ENCODE peak calls at places on chromosomes 5 and 9, in five cellular contexts. G is ascending aorta; Q is CD4-positive, alpha-beta T cell; X is heart left ventricle; A is SK-N-SH. Z is an unnamed sample.

GRCh38 chr5:113022661-113023060 is 46.1 kb downstream of the DCP2 start:
- DNase-seq in A (no peak), G (no peak), Q (no peak), X (no peak), Z (no peak)

GRCh38 chr5:102961671-102962070 is 158.3 kb downstream of the GIN1 start:
- DNase-seq in G (no peak), A (no peak), Q (no peak), X (no peak), Z (no peak)

GRCh38 chr5:99331061-99331460 is 402.3 kb upstream of the CHD1 start:
- DNase-seq in Q (no peak), A (no peak), G (no peak), X (no peak), Z (no peak)

GRCh38 chr5:154949758-154950157 is 8.9 kb downstream of the MRPL22 start:
- DNase-seq in A (no peak), G (no peak), Q (no peak), X (no peak), Z (no peak)

GRCh38 chr5:149605998-149606721 is 24.9 kb downstream of the ARHGEF37 start:
- DNase-seq in Q (no peak), G (no peak), A (no peak), X (peak; percentile 43), Z (no peak)

GRCh38 chr5:58322453-58322852 is 137.4 kb downstream of the PLK2 start:
- DNase-seq in G (no peak), X (no peak), Q (no peak), A (no peak), Z (no peak)

GRCh38 chr5:125209650-125210049 is 463.2 kb upstream of the ZNF608 start:
- DNase-seq in X (no peak), A (no peak), G (no peak), Q (no peak), Z (no peak)

GRCh38 chr9:18385676-18386075 is 88.3 kb upstream of the ADAMTSL1 start:
- DNase-seq in G (no peak), A (no peak), Q (no peak), X (no peak), Z (no peak)

GRCh38 chr5:66939094-66939493 is 257.5 kb downstream of the CD180 start:
- DNase-seq in X (no peak), Q (no peak), A (no peak), G (no peak), Z (no peak)

GRCh38 chr5:171766875-171767274 is 18.7 kb upstream of the SMIM23 start:
- DNase-seq in Q (no peak), A (no peak), X (no peak), G (no peak), Z (no peak)

GRCh38 chr5:85500869-85501268 is 1116.2 kb upstream of the EDIL3 start:
- DNase-seq in G (no peak), X (no peak), Q (no peak), A (no peak), Z (no peak)

GRCh38 chr5:170120576-170120975 is 14.9 kb downstream of the FOXI1 start:
- DNase-seq in X (no peak), G (no peak), Q (no peak), A (no peak), Z (no peak)

GRCh38 chr9:101536351-101536750 is 2.7 kb downstream of the RNF20 start:
- DNase-seq in G (no peak), A (no peak), Q (no peak), X (no peak), Z (no peak)

GRCh38 chr9:78919701-78920100 is 622.8 kb downstream of the PSAT1 start:
- DNase-seq in A (no peak), X (no peak), Q (no peak), G (no peak), Z (no peak)

GRCh38 chr9:112179816-112180215 is 4.7 kb upstream of the SUSD1 start:
- DNase-seq in G (no peak), Q (no peak), A (no peak), X (no peak), Z (no peak)

GRCh38 chr5:11903614-11904269 is 504 bp downstream of the CTNND2 start:
- DNase-seq in A (peak; percentile 68), G (no peak), X (peak; percentile 52), Q (no peak), Z (no peak)

GRCh38 chr9:32899181-32899580 is 102.2 kb downstream of the APTX start:
- DNase-seq in Q (no peak), A (no peak), G (no peak), X (no peak), Z (no peak)

GRCh38 chr5:88758584-88758983 is 124.4 kb downstream of the MEF2C start:
- DNase-seq in Q (no peak), X (no peak), G (no peak), A (no peak), Z (no peak)

GRCh38 chr5:153979015-153979414 is 59.7 kb downstream of the FAM114A2 start:
- DNase-seq in X (no peak), Q (no peak), G (no peak), A (no peak), Z (no peak)

GRCh38 chr5:41978686-41979085 is 53.6 kb downstream of the FBXO4 start:
- DNase-seq in G (no peak), A (no peak), X (no peak), Q (no peak), Z (no peak)

GRCh38 chr5:133285583-133286021 is 233.8 kb downstream of the HSPA4 start:
- DNase-seq in A (no peak), X (peak; percentile 81), Q (no peak), G (no peak), Z (no peak)

GRCh38 chr5:132859889-132860437 is 6.3 kb downstream of the GDF9 start:
- DNase-seq in A (no peak), X (no peak), G (no peak), Q (no peak), Z (no peak)

GRCh38 chr9:125747765-125748510 is 765 bp downstream of the PBX3 start:
- DNase-seq in Q (peak; percentile 20), G (peak; percentile 72), A (peak; percentile 61), X (peak; percentile 60), Z (peak; percentile 23)

GRCh38 chr9:93003552-93004407 is 54.7 kb upstream of the SUSD3 start:
- DNase-seq in Q (peak; percentile 62), A (peak; percentile 73), G (peak; percentile 69), X (peak; percentile 57), Z (peak; percentile 51)

DNA sequence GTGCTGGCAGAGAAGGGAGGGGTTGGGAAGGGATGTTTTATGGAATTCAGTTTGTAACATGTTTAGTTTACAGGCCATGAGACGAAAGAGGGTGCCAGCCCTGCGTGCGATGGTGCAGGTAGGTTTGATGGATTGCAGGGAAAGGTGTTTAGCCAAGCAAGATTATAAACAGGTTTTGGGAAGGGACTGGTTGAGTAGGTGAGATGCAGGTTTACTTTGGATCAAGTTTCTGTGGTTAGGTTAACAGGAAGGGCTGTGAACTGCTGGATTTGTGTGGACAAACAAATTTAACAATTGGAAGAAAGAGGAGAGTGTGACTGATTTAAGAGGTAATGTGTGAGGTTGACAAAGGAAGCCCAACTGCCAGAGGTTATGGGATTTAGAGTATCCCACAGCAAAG is 32.6 kb upstream of the GPX3 start:
- DNase-seq in G (no peak), X (no peak), A (no peak), Q (no peak), Z (no peak)
- H3K9me3 ChIP-seq in G (peaks cover 7% of the 10 kb centered on the region), X (no peaks in the 10 kb centered on the region), A (no peaks in the 10 kb centered on the region), Q (peaks cover 2% of the 10 kb centered on the region), Z (no peaks in the 10 kb centered on the region)

DNA sequence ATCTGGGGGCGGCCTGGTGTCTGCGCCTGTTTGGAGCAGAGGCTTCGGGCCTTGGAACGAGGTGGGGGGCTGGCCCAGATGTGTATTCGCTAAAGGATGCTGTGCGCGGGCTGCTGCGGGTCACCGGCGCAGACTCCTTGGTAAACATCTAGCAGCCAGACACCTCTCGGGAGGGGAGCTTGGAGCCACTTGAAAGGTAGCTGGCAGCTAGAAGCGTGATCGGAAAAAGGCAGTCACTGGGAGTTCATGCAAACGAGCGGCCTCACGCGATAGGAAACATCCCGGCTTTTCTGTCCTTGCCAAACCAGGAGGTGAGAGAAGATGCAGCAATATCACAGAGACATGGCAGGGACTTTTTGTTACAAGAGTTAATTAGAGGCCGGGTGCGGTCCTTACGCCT is 8.1 kb downstream of the LAMC3 start:
- DNase-seq in A (no peak), Q (no peak), G (no peak), X (peak; percentile 18), Z (no peak)
- H3K9me3 ChIP-seq in A (no peaks in the 10 kb centered on the region), Q (no peaks in the 10 kb centered on the region), G (no peaks in the 10 kb centered on the region), X (no peaks in the 10 kb centered on the region), Z (no peaks in the 10 kb centered on the region)

GRCh38 chr5:63573402-63573801 is 388.8 kb downstream of the HTR1A start:
- DNase-seq in X (no peak), G (no peak), A (no peak), Q (no peak), Z (no peak)
- H3K9me3 ChIP-seq in X (no peaks in the 10 kb centered on the region), G (no peaks in the 10 kb centered on the region), A (no peaks in the 10 kb centered on the region), Q (no peaks in the 10 kb centered on the region), Z (no peaks in the 10 kb centered on the region)

DNA sequence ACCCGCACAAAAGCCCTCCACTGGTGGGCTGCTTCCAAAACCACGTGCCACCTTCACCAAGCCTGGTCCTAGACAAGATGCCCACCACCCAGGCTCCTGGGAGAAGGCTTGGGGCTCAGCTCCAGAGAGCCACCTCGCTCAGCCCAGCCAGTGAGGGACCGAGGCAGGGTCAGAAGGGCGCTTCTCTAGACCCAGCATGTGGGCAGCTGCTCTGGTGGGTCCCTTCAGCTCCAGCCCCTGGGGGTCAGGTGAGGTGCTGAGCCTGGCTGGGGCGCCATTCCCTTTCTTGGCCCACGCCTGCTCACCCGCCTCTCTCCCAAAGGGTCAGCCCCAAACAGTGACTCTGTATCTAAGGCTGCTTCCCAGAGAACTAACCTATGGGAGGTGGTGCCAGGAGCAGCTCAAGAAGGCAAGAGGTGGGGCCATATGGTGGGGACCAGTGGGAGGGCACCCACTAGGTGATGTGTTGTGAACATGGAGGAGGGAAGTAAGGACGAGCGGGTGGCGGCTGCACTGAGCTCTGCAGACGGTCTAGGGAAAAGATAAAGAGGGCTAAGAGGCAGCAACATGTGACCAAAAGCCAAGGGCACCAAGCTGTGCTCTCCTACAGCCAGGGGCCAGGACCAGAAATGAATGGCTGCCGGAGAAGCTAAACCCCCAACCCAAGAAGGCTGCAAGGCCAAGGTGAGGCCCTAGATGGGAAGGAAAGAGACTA is 79.3 kb downstream of the CAMSAP1 start:
- DNase-seq in A (no peak), Q (no peak), X (no peak), G (peak; percentile 38), Z (no peak)
- H3K9me3 ChIP-seq in A (no peaks in the 10 kb centered on the region), Q (peaks cover 11% of the 10 kb centered on the region), X (peaks cover 6% of the 10 kb centered on the region), G (no peaks in the 10 kb centered on the region), Z (no peaks in the 10 kb centered on the region)

GRCh38 chr5:9009931-9010652 is 535.8 kb downstream of the SEMA5A start:
- DNase-seq in Q (no peak), G (no peak), X (no peak), A (no peak), Z (no peak)
- H3K9me3 ChIP-seq in Q (no peaks in the 10 kb centered on the region), G (no peaks in the 10 kb centered on the region), X (no peaks in the 10 kb centered on the region), A (no peaks in the 10 kb centered on the region), Z (no peaks in the 10 kb centered on the region)

DNA sequence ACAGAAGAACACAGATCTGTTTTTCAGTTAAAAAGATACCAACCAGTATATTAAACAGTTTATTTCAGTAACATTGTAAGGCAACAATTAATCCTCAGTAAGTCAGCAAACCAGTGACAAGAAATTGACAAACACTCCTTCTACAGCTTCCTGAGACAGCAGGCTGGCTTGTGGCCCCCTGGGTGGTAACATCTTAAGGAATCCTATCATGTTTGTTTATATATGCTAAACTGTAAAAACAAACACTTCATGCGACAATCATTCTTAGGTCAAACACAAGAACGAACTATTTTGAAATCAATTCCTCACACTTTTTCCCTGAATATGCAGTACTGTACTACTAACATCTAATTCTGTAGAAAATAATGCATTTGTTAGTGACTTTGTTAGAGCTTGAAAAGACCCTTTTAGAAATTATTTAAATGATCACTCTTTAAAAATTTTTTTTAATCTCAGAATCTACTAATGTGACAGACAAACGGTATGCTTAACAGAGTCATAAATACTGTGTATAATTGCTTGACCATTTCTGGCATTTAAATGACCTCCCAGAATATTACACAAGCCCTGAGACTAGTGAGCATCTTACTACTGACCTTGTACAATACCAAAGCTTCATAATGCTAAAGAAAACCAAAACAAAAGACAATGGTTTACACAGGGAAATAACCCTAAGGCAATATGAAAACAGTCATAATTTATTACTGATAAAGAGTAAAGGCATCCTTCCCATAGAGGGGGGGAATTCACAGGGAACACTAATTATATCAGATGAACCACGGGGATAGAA is 48.2 kb downstream of the ERMP1 start:
- DNase-seq in Q (no peak), A (no peak), X (no peak), G (no peak), Z (no peak)
- H3K9me3 ChIP-seq in Q (no peaks in the 10 kb centered on the region), A (no peaks in the 10 kb centered on the region), X (peaks cover 6% of the 10 kb centered on the region), G (peaks cover 62% of the 10 kb centered on the region), Z (no peaks in the 10 kb centered on the region)

Z was measured in T-helper 17 cell.